ENCODE peak calls at places on chromosome 4, in seven cellular contexts. G is NB4, F is astrocyte of the spinal cord, E is AG04450, D is colonic mucosa, M is right cardiac atrium, V is upper lobe of left lung. O is an unnamed sample.

GRCh38 chr4:112938461-112939058 is 110.9 kb upstream of the ANK2 start:
- DNase-seq in G (peak), F (peak), E (peak), D (no peak), M (no peak), V (no peak), O (peak)

GRCh38 chr4:82462415-82462831 is 32.0 kb downstream of the ENOPH1 start:
- DNase-seq in G (peak), F (peak), E (peak), D (peak), M (peak), V (peak), O (peak)

GRCh38 chr4:4430492-4431195 is 43.7 kb downstream of the NSG1 start:
- DNase-seq in G (peak), F (peak), E (peak), D (peak), M (peak), V (no peak), O (peak)

GRCh38 chr4:23036503-23036902 is 343.8 kb downstream of the GBA3 start:
- DNase-seq in G (no peak), F (no peak), E (no peak), D (no peak), M (no peak), V (no peak), O (no peak)

GRCh38 chr4:186723207-186724047 is at the start of gene FAT1:
- DNase-seq in G (no peak), F (peak), E (no peak), D (peak), M (peak), V (peak), O (peak)

GRCh38 chr4:65552071-65552470 is 118.2 kb downstream of the EPHA5 start:
- DNase-seq in G (no peak), F (no peak), E (no peak), D (no peak), M (no peak), V (no peak), O (no peak)

GRCh38 chr4:182212211-182212761 is 30.9 kb upstream of the TENM3 start:
- DNase-seq in G (no peak), F (peak), E (no peak), D (no peak), M (no peak), V (peak), O (no peak)

GRCh38 chr4:166481739-166482138 is 608.7 kb downstream of the TLL1 start:
- DNase-seq in G (no peak), F (no peak), E (no peak), D (no peak), M (no peak), V (no peak), O (no peak)

GRCh38 chr4:119300388-119301131 is 21.4 kb downstream of the FABP2 start:
- DNase-seq in G (peak), F (peak), E (peak), D (peak), M (peak), V (peak), O (peak)

GRCh38 chr4:167000141-167000852 is 234.0 kb downstream of the SPOCK3 start:
- DNase-seq in G (no peak), F (no peak), E (no peak), D (no peak), M (no peak), V (no peak), O (no peak)

GRCh38 chr4:126834854-126835253 is 797.9 kb upstream of the INTU start:
- DNase-seq in G (no peak), F (no peak), E (no peak), D (no peak), M (no peak), V (no peak), O (no peak)

GRCh38 chr4:182306792-182307507 is 63.7 kb downstream of the TENM3 start:
- DNase-seq in G (peak), F (peak), E (no peak), D (no peak), M (no peak), V (no peak), O (no peak)

GRCh38 chr4:113469926-113470325 is 291.6 kb downstream of the CAMK2D start:
- DNase-seq in G (no peak), F (no peak), E (no peak), D (no peak), M (no peak), V (no peak), O (peak)

DNA sequence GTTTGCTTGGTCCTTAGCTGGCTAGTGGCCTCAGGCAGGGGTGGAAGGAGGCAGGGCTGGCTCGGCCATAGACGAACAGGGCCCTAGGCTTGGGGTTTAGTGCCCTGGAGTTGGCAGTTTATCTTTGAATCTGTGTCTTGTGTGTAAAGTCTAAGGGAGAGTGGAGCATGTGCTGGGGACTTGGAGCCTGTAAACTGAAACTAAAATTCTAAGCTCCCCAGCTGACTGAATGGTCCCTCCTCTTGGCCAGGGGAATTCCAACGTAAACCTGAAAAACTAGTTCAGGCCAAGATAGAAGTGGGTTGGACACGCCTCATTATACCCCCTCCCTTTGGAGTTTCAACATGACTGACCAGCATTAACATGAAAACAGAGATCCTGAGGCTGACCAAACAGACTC is 46.1 kb upstream of the GPR78 start:
- DNase-seq in G (no peak), F (peak), E (no peak), D (peak), M (no peak), V (peak), O (peak)
- H3K4me3 ChIP-seq in G (no peak), F (no peak), E (peak), D (no peak), M (no peak), V (no peak), O (peak)

GRCh38 chr4:54660591-54660990 is 2.8 kb downstream of the KIT start:
- DNase-seq in G (no peak), F (no peak), E (no peak), D (no peak), M (no peak), V (no peak), O (no peak)

GRCh38 chr4:54659213-54660144 is 1.7 kb downstream of the KIT start:
- DNase-seq in G (peak), F (peak), E (no peak), D (no peak), M (peak), V (no peak), O (no peak)

GRCh38 chr4:54661156-54661555 is 3.4 kb downstream of the KIT start:
- DNase-seq in G (no peak), F (peak), E (no peak), D (no peak), M (no peak), V (no peak), O (no peak)

GRCh38 chr4:54661686-54662085 is 3.9 kb downstream of the KIT start:
- DNase-seq in G (no peak), F (peak), E (no peak), D (no peak), M (no peak), V (no peak), O (no peak)

DNA sequence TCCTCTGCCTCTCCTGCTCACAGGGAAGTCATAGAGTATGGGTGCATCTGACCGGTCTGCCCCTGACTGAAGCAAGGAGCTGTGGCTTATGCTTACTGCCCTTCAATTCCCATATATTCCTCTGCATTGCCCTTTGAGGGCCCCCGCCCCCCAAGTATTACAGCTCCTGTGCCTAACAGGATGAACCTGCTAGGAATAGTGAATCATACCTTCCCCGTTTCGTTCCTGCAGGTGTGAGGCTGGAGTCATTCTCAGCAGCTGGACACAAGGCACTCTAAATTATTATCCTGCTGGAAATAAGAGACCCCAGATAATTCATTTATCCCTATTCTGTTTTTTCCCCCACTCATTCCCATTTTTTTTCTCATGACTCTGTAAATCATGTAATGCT is 2.4 kb downstream of the KIT start:
- DNase-seq in G (no peak), F (no peak), E (no peak), D (no peak), M (no peak), V (no peak), O (no peak)
- H3K4me3 ChIP-seq in G (no peak), F (no peak), E (no peak), D (no peak), M (no peak), V (no peak), O (no peak)

DNA sequence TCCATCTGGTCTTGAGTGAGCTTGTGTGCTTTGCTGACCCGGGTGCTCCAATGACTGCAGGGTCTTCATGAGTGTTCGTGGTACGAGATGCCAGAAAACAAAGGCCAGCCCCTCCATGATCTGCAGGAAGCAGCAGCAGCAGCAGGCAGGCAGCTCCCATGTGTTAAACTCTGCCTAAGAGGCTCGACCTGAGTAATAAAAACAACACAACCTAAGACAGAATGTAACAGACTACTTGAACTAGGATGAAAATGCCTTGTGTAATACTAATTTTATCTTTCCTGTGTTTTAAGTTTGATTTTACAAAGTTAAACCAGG is 44.1 kb downstream of the RASGEF1B start:
- DNase-seq in G (no peak), F (no peak), E (no peak), D (no peak), M (no peak), V (no peak), O (no peak)
- H3K4me3 ChIP-seq in G (no peak), F (no peak), E (no peak), D (no peak), M (no peak), V (no peak), O (no peak)

GRCh38 chr4:73619351-73619750 is 885 bp downstream of the RASSF6 start:
- DNase-seq in G (no peak), F (no peak), E (no peak), D (no peak), M (no peak), V (no peak), O (no peak)

GRCh38 chr4:73621357-73621756 is 1.1 kb upstream of the RASSF6 start:
- DNase-seq in G (no peak), F (no peak), E (no peak), D (no peak), M (no peak), V (no peak), O (no peak)

GRCh38 chr4:73617256-73617655 is 3.0 kb downstream of the RASSF6 start:
- DNase-seq in G (no peak), F (no peak), E (no peak), D (no peak), M (no peak), V (no peak), O (no peak)

GRCh38 chr4:73615613-73616012 is 4.6 kb downstream of the RASSF6 start:
- DNase-seq in G (no peak), F (no peak), E (no peak), D (no peak), M (no peak), V (no peak), O (no peak)

DNA sequence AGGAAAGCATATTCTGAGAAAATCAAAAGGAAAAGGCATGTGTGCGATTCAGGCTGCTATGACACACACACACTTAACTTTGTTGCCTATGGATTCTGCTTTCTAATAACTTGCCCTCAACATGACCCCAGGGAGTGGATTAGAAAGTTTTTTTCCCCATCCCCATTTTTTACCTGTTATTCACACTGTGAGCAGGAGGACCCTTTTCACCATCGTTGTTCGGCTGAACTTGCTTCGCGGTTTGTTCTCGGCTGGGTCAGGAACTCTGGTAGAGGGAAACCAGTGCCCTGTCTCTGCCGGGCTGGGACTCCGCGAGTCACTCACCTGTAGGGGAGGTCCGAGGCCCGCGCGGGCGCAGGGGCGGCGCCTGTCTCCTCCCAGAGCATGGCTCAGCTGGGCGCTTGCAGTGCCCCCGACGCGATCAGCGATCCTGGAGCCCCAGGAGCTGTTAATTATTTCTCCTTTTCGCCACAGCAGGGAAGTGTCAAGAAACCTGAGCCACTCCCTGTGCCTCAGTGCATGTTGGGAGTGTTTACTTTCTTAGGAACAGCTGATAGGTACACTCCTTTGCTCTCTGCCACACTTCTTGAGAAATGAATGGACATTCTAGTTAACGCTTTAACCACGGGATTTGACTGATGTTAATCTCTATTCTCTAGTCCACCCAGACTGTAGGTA is at the start of gene RASSF6:
- DNase-seq in G (peak), F (no peak), E (no peak), D (peak), M (peak), V (peak), O (peak)
- H3K4me3 ChIP-seq in G (no peak), F (peak), E (peak), D (peak), M (no peak), V (no peak), O (peak)

DNA sequence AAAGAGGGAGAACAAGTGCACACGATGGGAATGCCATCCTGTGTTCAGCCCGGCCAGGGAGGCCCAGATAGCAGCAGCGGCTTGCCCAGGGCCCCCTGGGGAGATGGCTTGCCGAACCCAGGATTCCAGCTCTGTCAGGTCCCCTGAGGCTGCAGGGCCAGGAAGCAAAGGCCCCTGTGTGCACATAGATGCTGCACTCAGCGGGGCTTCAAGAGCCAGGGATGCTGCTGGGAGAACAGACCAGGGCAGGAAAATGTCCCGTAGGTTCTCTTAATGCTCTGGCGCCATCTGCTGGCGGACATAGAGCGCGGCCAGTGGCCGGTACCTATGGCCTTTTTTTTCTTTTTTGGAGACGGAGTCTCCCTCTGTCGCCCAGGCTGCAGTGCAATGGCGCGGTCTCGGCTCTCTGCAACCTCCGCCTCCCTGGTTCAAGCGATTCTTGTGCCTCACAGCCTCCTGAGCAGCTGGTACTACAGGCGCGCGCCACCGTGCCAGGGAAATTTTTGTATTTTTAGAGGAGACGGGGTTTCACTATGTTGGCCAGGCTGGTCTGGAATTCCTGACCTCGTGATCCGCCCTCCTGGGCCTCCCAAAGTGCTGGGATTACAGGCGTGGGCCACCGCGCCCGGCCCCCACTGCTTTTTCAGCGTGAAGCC is 22.4 kb downstream of the MED28 start:
- DNase-seq in G (peak), F (peak), E (peak), D (peak), M (peak), V (peak), O (peak)
- H3K4me3 ChIP-seq in G (no peak), F (no peak), E (no peak), D (no peak), M (no peak), V (no peak), O (no peak)

GRCh38 chr4:153790962-153791551 is 2.2 kb upstream of the SFRP2 start:
- DNase-seq in G (no peak), F (no peak), E (no peak), D (no peak), M (peak), V (no peak), O (no peak)

GRCh38 chr4:153794001-153794400 is 5.1 kb upstream of the SFRP2 start:
- DNase-seq in G (no peak), F (no peak), E (no peak), D (no peak), M (no peak), V (no peak), O (peak)

GRCh38 chr4:153792893-153793227 is 4.0 kb upstream of the SFRP2 start:
- DNase-seq in G (no peak), F (no peak), E (no peak), D (no peak), M (no peak), V (no peak), O (no peak)

GRCh38 chr4:153789741-153790651 is 1.1 kb upstream of the SFRP2 start:
- DNase-seq in G (no peak), F (no peak), E (no peak), D (no peak), M (no peak), V (no peak), O (no peak)

DNA sequence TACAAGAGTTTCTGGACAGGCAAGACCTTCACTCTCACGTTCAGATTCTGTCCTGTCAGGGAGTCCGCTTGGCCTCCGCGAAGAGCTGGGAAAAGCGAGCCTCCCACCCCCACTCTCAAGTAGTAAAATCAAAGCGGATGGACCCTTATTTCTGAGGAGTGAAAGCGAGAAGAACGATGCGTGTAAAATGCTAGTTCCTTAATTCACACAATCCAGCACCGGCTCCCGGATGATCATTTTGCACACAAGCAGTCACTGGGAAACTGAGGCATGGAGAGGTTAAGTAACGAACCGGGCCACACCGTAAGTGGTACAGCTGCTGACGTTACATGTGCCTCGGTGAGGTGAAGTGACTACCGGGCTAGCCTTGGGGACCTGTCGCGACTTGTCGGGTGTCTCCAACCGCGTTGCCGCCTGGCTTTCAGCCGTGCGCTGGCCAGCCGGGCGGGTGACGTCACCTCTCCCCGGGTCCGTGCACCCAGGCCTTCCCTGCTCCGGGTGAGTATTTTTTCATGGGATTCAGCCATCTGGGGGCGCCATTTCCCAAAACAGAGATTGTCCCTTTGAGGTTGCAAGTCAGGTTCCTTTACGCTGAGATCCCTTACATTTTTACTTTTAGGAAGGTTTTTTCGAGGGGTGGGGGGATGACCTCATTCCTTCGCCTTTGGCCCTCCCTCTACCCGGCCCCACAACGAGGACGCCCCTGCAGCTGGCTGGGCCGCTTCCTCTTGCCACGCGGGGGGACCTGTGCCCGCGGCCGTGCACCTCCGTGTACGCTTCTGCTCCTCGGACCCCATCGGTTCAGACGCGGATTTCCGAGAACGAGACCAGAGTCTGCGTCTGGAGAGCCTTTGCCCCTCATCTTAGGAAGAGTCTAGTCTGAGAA is 3.4 kb upstream of the SFRP2 start:
- DNase-seq in G (peak), F (peak), E (no peak), D (peak), M (peak), V (peak), O (no peak)
- H3K4me3 ChIP-seq in G (no peak), F (peak), E (no peak), D (no peak), M (peak), V (no peak), O (no peak)

GRCh38 chr4:155220025-155220424 is 11.6 kb downstream of the NPY2R start:
- DNase-seq in G (no peak), F (no peak), E (no peak), D (no peak), M (no peak), V (no peak), O (no peak)
- H3K4me3 ChIP-seq in G (no peak), F (no peak), E (no peak), D (no peak), M (no peak), V (no peak), O (no peak)

O was measured in Caco-2.